ENCODE peak calls at places on chromosomes 4 and X, in nine cellular contexts. U is Calu3; I is hepatocyte; A is bronchial epithelial cell; P is thyroid gland; L is uterus; M is kidney epithelial cell; G is CD8-positive, alpha-beta T cell; Q is OCI-LY7. F is an unnamed sample.
A peak's percentile ranks its signal among the peaks of the same experiment; 100 is the strongest.

GRCh38 chr4:100591156-100591876 is 73.5 kb upstream of the EMCN start:
- DNase-seq in L (peak; percentile 28), Q (no peak), U (no peak), I (no peak), G (no peak), M (no peak), A (no peak), P (peak; percentile 87), F (no peak)

GRCh38 chrX:119698835-119699234 is 5.9 kb upstream of the SEPTIN6 start:
- DNase-seq in G (no peak), U (peak; percentile 41), I (peak; percentile 79), L (no peak), A (peak; percentile 45), Q (peak; percentile 60), P (peak; percentile 3), M (no peak), F (peak; percentile 53)

GRCh38 chr4:138407329-138407728 is 165.2 kb upstream of the SLC7A11 start:
- DNase-seq in A (peak; percentile 60), I (no peak), P (no peak), L (no peak), Q (no peak), G (no peak), M (no peak), U (no peak), F (no peak)

GRCh38 chr4:84503495-84504437 is 4.7 kb upstream of the NKX6-1 start:
- DNase-seq in Q (peak; percentile 63), U (peak; percentile 39), G (no peak), P (peak; percentile 20), A (peak; percentile 72), I (peak; percentile 87), M (peak; percentile 31), L (no peak), F (peak; percentile 66)

GRCh38 chr4:3773552-3774001 is 7.4 kb downstream of the ADRA2C start:
- DNase-seq in P (no peak), M (no peak), U (peak; percentile 15), Q (no peak), A (no peak), I (no peak), L (no peak), G (no peak), F (no peak)

GRCh38 chr4:169234137-169234855 is 36.5 kb downstream of the SH3RF1 start:
- DNase-seq in U (no peak), M (no peak), G (no peak), P (no peak), L (no peak), A (peak; percentile 90), Q (no peak), I (no peak), F (no peak)

GRCh38 chr4:109990307-109991257 is 77.9 kb downstream of the EGF start:
- DNase-seq in U (no peak), G (no peak), P (no peak), A (no peak), I (no peak), M (no peak), L (no peak), Q (peak; percentile 95), F (peak; percentile 36)

GRCh38 chrX:31012509-31013025 is 59.3 kb downstream of the FTHL17 start:
- DNase-seq in P (no peak), A (no peak), I (no peak), M (no peak), U (no peak), G (no peak), L (no peak), Q (no peak), F (no peak)

GRCh38 chrX:108018659-108019381 is 26.0 kb upstream of the VSIG1 start:
- DNase-seq in A (no peak), U (no peak), G (peak; percentile 16), P (no peak), L (no peak), I (no peak), Q (no peak), M (no peak), F (no peak)

GRCh38 chrX:646796-647195 is 16.2 kb downstream of the SHOX start:
- DNase-seq in I (no peak), L (no peak), M (no peak), P (no peak), U (no peak), G (no peak), Q (no peak), A (no peak), F (no peak)

GRCh38 chr4:146061610-146062324 is 113.8 kb upstream of the LSM6 start:
- DNase-seq in U (no peak), A (no peak), P (no peak), L (no peak), G (no peak), M (no peak), Q (peak; percentile 38), I (no peak), F (no peak)

GRCh38 chr4:113103556-113103955 is 54.1 kb downstream of the ANK2 start:
- DNase-seq in G (no peak), M (no peak), A (no peak), I (no peak), U (no peak), P (no peak), L (no peak), Q (no peak), F (no peak)

GRCh38 chr4:113106076-113106475 is 56.6 kb downstream of the ANK2 start:
- DNase-seq in L (no peak), G (no peak), A (peak; percentile 35), I (peak; percentile 68), P (no peak), U (no peak), M (peak; percentile 16), Q (no peak), F (peak; percentile 5)

DNA sequence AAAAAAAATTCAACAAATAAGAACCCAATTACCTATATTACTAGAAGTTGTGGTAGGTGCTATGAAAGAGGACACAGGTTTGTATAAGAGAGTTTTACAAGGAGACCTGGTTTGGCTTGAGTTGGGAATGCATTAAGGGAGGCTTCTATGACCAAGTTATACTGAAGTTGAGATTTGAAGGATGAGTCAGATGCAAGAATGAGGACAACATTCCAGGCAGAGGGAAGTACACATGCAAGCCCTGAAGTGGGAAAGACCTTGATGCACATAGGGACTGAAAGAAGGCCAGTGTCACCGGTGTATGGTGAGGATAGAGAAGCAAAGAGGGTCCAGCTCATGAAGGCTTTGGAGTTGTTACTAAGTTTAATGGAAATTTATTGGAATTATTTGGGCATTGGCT is 52.2 kb downstream of the ANK2 start:
- DNase-seq in Q (no peak), L (no peak), M (peak; percentile 2), U (no peak), I (no peak), A (peak; percentile 18), G (no peak), P (no peak), F (no peak)
- TF ChIP-seq CTCF in Q (no peak), L (no peak), M (no peak), U (no peak), I (no peak), A (no peak), G (no peak), P (no peak), F (no peak)

DNA sequence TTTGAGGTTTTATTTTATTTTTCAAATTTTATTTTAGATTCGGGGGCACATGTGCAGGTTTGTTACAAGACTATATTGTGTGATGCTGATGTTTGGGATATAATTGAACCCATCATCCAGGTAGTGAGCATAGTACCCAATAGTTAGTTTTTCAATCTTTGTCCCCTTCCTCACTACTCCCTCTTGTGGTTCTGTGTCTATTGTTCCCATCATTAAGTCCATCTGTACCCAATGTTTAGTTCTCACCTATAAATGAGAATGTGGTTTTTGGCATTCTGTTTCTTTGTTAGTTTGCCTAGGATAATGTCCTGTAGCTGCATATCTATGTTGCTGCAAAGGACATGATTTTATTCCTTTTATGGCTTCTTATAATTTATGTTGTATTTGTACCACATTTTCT is 767.2 kb upstream of the ADGRL3 start:
- DNase-seq in I (no peak), M (no peak), L (no peak), Q (no peak), U (no peak), P (no peak), G (no peak), A (no peak), F (no peak)
- TF ChIP-seq CTCF in I (no peak), M (no peak), L (no peak), Q (peak; percentile 9), U (no peak), P (no peak), G (no peak), A (no peak), F (no peak)

GRCh38 chr4:7713757-7714156 is 225.9 kb downstream of the AFAP1 start:
- DNase-seq in G (no peak), Q (no peak), I (no peak), L (no peak), M (no peak), P (no peak), A (no peak), U (no peak), F (no peak)
- TF ChIP-seq CTCF in G (no peak), Q (no peak), I (no peak), L (no peak), M (no peak), P (no peak), A (no peak), U (no peak), F (no peak)

GRCh38 chr4:38804654-38805295 is at the start of gene TLR1:
- DNase-seq in P (no peak), G (no peak), U (no peak), M (peak; percentile 49), L (no peak), A (peak; percentile 68), Q (peak; percentile 72), I (peak; percentile 46), F (no peak)
- TF ChIP-seq CTCF in P (no peak), G (peak; percentile 71), U (peak; percentile 15), M (peak; percentile 40), L (peak; percentile 53), A (peak; percentile 31), Q (peak; percentile 85), I (peak; percentile 58), F (peak; percentile 39)

GRCh38 chrX:99795495-99795894 is 614.6 kb downstream of the PCDH19 start:
- DNase-seq in L (no peak), G (no peak), Q (no peak), P (no peak), I (no peak), U (no peak), A (peak; percentile 0), M (no peak), F (no peak)
- TF ChIP-seq CTCF in L (no peak), G (no peak), Q (peak; percentile 18), P (no peak), I (no peak), U (no peak), A (no peak), M (peak; percentile 21), F (peak; percentile 39)

DNA sequence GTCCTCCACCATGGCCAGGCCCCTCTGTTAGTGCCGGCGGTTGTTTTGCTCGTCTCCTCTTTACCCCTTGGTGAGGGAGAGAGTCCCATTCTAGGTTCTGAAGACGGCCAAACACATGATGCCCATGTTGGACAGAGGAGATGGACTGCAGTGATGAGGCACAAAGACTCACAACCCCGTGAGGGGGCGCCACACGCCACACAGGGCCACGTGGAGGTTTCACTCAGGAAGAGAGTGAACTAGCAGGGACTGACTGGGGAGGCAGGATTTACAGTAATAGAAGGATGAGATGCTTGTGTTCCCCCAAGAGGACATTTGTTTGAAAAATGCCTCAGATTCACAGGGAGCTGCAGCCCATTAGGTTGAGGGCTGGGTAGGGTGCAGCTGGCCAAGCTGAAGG is 655.3 kb upstream of the FRG1 start:
- DNase-seq in G (no peak), I (no peak), U (no peak), L (no peak), M (no peak), Q (no peak), A (no peak), P (no peak), F (no peak)
- TF ChIP-seq CTCF in G (no peak), I (no peak), U (no peak), L (no peak), M (no peak), Q (no peak), A (no peak), P (no peak), F (no peak)

F was measured in GM13977.